ENCODE peak calls at places on chromosome 19, in four cellular contexts. S is mesothelial cell of epicardium; F is mucosa of descending colon; A is CD4-positive, alpha-beta T cell. Y is an unnamed sample.

GRCh38 chr19:45347570-45348366 is 7.2 kb downstream of the KLC3 start:
- DNase-seq in S (no peak), F (no peak), A (no peak), Y (no peak)

GRCh38 chr19:54164369-54165068 is 5.0 kb upstream of the LENG1 start:
- DNase-seq in F (peak), A (peak), S (no peak), Y (no peak)

GRCh38 chr19:47283405-47284059 is 8.8 kb downstream of the INAFM1 start:
- DNase-seq in A (no peak), F (no peak), S (no peak), Y (no peak)

GRCh38 chr19:16026131-16026530 is 50.2 kb upstream of the TPM4 start:
- DNase-seq in F (no peak), A (no peak), S (no peak), Y (no peak)

GRCh38 chr19:46748325-46749109 is 2.3 kb upstream of the STRN4 start:
- DNase-seq in F (no peak), S (peak), A (peak), Y (no peak)

GRCh38 chr19:47112166-47112663 is 1.4 kb downstream of the ZC3H4 start:
- DNase-seq in A (peak), F (peak), S (peak), Y (no peak)

GRCh38 chr19:18832331-18833140 is 777 bp downstream of the UPF1 start:
- DNase-seq in S (no peak), A (no peak), F (peak), Y (peak)

GRCh38 chr19:45442927-45443461 is 19.3 kb upstream of the ERCC1 start:
- DNase-seq in F (peak), A (no peak), S (no peak), Y (no peak)

GRCh38 chr19:8451377-8451776 is 6.6 kb downstream of the HNRNPM start:
- DNase-seq in S (no peak), F (no peak), A (no peak), Y (no peak)

GRCh38 chr19:40542197-40542859 is 34.3 kb upstream of the SHKBP1 start:
- DNase-seq in A (no peak), S (no peak), F (peak), Y (no peak)

GRCh38 chr19:55193481-55193880 is 13.4 kb upstream of the SYT5 start:
- DNase-seq in S (no peak), F (no peak), A (no peak), Y (no peak)

GRCh38 chr19:4583961-4584669 is 24.6 kb upstream of the SEMA6B start:
- DNase-seq in A (no peak), S (no peak), F (no peak), Y (no peak)

GRCh38 chr19:55809381-55810058 is 22.3 kb downstream of the NLRP11 start:
- DNase-seq in S (no peak), F (peak), A (no peak), Y (no peak)

GRCh38 chr19:15911599-15912237 is 13.8 kb upstream of the CYP4F2 start:
- DNase-seq in A (no peak), S (no peak), F (no peak), Y (no peak)

GRCh38 chr19:15432629-15433518 is 14.1 kb upstream of the AKAP8L start:
- DNase-seq in F (peak), A (peak), S (peak), Y (peak)

GRCh38 chr19:11540642-11541041 is 2.0 kb downstream of the CNN1 start:
- DNase-seq in S (no peak), A (no peak), F (no peak), Y (no peak)

GRCh38 chr19:30170495-30171137 is 201.6 kb upstream of the ZNF536 start:
- DNase-seq in S (no peak), F (no peak), A (no peak), Y (no peak)

GRCh38 chr19:40191836-40192646 is 815 bp downstream of the MAP3K10 start:
- DNase-seq in S (no peak), F (peak), A (no peak), Y (no peak)

GRCh38 chr19:49210108-49210900 is 52.7 kb downstream of the TRPM4 start:
- DNase-seq in A (peak), F (peak), S (no peak), Y (no peak)

GRCh38 chr19:39684283-39684682 is 20.0 kb upstream of the LGALS14 start:
- DNase-seq in S (no peak), A (no peak), F (no peak), Y (no peak)

GRCh38 chr19:2261438-2262172 is 5.4 kb upstream of the JSRP1 start:
- DNase-seq in A (peak), S (no peak), F (peak), Y (no peak)

GRCh38 chr19:2212861-2213711 is 23.0 kb downstream of the PLEKHJ1 start:
- DNase-seq in F (peak), S (no peak), A (no peak), Y (no peak)

DNA sequence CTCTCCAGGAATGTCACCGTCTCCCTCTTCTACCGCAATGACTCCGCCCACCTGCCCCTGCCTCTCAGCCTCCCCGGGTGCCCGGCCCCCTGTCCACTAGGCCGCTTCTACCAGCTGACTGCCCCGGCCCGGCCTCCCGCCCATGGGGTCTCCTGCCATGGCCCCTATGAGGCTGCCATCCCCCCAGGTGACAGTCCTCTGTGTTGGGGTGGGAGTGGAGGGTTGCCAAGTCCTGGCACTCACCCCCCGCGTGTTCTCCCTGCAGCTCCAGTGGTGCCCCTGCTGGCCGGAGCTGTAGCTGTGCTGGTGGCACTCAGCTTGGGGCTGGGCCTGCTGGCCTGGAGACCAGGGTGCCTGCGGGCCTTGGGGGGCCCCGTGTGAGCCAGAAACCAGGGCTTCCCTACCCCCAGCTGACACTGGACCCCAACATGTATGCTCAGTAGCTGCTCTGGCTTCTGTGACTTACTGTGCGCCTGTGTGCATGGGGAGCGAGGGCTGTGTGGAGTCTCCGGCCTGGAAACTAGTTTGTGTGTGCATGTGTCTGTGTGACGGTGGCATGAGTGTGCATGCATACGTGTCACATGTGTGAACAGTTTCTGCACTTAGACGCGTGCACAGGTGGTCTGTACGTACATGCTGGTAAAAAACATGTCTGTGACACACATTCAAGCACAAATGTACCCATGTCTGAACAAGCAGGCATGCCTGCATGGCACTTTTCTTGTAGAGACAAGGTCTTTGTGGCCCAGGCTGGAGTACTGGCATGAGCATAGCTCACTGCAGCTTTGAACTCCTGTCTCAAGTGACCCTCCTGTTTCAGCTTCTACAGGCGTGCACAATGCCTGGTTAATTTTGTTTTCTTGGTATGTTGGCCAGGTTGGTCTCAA is 4.8 kb downstream of the ACP4 start:
- DNase-seq in F (peak), S (no peak), A (no peak), Y (no peak)
- TF ChIP-seq CTCF in F (no peak), S (no peak), A (no peak), Y (no peak)

GRCh38 chr19:14361824-14362223 is 19.4 kb upstream of the ADGRE5 start:
- DNase-seq in F (no peak), S (no peak), A (peak), Y (no peak)
- TF ChIP-seq CTCF in F (no peak), S (no peak), A (peak), Y (no peak)

DNA sequence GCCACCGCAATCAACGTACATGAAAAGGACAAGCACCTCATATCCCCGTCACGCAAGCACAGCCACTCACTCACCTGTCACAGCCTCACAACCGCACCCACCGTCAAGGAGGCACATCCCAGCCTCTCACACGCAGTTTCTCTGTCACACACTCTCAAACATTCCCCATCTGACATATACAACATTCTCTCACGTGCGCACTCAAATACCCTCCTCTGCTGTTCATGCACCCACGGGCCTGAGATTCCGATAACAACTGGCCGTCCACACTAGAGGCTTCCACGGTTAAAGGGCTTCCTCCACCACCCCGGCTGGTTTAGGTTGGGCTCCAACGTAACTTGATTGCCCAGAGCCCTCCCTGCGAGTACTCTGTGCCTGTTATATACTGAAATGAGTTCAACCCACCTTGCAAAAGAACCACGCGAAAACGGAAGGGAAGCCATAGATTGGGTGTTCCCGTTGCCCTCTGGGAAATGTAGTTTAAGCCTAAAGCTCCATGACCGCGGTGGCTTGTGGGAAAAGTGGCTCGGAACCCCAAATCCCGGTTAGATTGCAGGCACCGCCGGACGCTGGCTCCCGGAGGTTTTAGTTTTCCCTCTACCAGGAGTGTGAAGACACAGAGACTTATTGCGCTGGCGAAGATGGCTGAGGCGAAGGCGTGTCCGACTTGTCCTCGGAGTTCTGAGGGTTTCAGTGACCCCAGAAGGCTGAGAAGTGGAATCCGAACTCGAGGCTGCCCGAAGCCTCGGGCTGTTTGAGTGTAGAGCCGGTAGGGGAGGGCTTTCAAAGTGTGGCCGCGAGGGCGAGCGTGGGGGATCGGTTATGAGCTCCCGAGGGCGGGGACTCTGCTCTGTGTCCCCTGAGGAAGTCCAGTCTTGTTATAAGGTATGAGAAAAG is at the start of gene ZNF573:
- DNase-seq in F (peak), S (peak), A (peak), Y (peak)
- TF ChIP-seq CTCF in F (no peak), S (no peak), A (no peak), Y (no peak)

DNA sequence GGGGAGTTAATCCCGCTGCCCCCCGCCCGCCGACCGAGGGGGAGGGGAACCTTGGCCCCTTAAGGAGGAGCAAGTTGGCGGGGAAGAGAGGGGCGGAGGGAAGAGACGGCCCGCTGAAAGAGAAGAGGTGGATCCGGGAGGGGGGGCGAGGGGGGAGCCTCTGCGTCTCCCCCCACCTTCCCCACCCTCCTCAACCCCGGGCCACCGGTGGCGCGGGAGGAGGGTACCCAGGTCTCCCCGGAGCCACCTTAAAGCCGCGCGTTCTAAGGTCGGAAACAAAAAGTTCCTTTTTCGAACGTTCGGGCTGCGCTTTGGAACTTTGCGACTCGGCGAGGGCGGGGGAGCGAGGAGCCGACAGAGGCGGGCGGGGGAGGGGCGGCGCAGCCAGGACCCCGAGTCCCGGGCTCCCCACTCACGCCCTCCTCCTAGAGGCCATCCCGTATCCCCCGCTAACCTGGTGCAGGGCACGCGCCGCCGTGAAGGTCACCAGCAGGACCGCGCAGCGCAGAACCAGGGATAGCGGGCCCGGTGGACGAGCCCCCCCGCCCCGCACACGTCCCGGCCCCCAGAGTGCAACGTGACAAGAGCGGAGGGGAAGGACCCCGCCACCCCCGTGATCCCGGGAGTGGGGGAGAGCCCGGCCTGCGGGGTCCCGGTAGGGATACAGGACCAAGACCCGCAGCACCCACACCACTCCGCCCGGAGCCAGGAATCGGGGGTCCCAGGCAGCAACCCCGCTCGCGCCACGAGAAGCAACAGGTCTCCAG is 662 bp downstream of the ERF start:
- DNase-seq in F (peak), S (no peak), A (peak), Y (no peak)
- TF ChIP-seq CTCF in F (no peak), S (no peak), A (no peak), Y (no peak)

DNA sequence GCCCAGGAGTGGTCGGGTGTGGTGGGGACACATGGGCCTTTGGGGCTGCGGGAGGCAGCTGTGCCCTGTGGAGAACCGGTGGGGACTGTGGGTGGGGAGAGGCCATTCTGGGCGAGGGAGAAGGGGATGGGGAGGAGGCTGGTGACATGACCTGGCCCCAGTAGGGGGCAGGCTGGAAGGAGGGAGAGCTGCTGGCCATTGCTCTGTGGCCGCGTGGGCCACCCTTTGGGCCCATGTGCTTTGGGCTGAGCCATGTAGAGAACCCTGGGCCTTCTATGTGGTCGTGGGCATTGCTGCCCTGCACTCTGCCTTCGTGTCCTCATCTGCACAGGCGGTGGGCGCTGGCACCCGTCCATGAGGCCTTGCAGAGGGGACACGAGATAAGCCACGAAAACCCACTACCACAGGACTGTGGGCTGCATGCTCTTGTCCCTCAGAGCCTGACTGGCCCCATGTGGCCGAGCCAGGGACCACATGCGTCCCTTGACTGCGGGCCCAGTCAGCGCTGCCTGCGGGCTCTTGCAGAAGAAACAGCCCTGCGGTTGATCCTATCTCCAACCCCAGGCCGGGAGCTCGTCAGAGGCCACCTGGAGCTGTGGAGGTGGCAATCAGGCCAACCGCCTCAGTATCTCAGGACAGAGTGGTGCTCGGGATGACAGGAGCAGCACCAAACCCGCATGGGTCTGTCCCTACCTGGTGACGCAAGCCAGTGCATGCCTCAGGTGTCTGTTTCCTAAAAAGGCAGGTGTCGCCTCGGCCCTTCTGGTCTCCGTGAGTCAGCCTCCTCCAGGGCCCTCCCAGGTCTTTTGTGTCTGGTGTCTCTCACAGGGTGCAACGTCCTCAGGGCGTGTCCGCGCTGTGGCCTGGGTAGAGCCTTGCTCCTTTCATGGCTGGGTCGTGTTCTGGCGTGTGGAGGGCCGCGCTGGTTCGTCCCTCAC is 14.3 kb downstream of the FZR1 start:
- DNase-seq in F (no peak), A (no peak), S (no peak), Y (no peak)
- TF ChIP-seq CTCF in F (no peak), A (no peak), S (no peak), Y (no peak)

GRCh38 chr19:50663280-50663790 is 14.1 kb downstream of the C19orf81 start:
- DNase-seq in A (no peak), F (no peak), S (no peak), Y (no peak)
- TF ChIP-seq CTCF in A (no peak), F (no peak), S (no peak), Y (no peak)

DNA sequence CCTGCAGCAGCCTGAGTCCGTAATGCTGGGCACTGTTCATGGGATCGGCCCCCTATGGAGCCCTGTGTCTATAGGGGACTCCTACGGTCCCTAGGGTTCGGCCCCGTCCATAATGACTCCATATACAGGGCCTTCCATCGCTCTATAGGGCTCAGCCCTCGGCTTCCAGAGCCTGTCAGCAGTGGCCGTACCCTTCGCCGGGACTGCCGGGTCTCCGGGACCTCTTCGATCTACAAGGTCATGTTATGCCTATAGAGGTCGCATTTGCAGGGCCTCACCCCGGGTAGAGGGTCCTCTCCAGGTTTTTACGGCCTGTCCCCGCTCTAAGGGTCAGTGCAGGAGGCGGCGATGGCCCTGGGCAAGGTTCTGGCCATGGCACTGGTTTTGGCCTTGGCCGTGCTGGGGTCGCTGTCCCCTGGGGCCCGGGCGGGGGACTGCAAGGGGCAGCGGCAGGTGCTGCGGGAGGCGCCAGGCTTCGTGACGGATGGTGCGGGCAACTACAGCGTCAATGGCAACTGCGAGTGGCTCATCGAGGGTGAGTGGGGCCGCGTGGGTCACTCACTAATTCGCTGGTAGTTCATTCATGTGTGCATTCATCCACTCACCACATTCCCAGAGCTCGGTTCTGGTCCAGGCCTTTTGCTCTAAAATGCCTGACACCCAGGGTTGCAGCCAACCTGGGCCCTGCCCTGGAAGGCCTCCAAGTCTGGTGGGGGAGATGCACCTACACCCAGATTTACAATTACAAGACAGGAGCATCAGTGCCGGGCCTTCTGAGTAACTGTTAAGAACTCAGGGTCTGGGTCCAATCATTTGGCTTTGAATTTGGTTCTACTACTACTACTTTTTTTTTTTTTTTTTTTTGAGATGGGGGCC is 699 bp downstream of the MEGF8 start:
- DNase-seq in F (peak), S (no peak), A (no peak), Y (no peak)
- TF ChIP-seq CTCF in F (no peak), S (no peak), A (peak), Y (no peak)

GRCh38 chr19:5832049-5832448 is 7.5 kb downstream of the FUT6 start:
- DNase-seq in S (no peak), A (no peak), F (no peak), Y (peak)
- TF ChIP-seq CTCF in S (no peak), A (no peak), F (no peak), Y (no peak)

GRCh38 chr19:6769006-6769637 is 1.9 kb upstream of the SH2D3A start:
- DNase-seq in S (no peak), A (no peak), F (peak), Y (no peak)
- TF ChIP-seq CTCF in S (no peak), A (peak), F (no peak), Y (peak)

Y was measured in D721Med.